ENCODE peak calls at places on chromosomes 11 and 22, in seven cellular contexts. L, A, D, K, Y, Q and T are unnamed samples.

GRCh38 chr11:11577246-11577855 is 44.5 kb downstream of the GALNT18 start:
- DNase-seq in L (no peak), A (peak), D (no peak), K (no peak), Y (no peak), Q (no peak), T (no peak)

GRCh38 chr11:14750911-14751310 is 107.3 kb downstream of the PDE3B start:
- DNase-seq in L (no peak), A (no peak), D (no peak), K (no peak), Y (no peak), Q (no peak), T (no peak)

GRCh38 chr11:120785576-120785975 is 238.3 kb upstream of the TBCEL start:
- DNase-seq in L (no peak), A (no peak), D (no peak), K (no peak), Y (no peak), Q (no peak), T (no peak)

GRCh38 chr11:13767461-13767860 is 99.0 kb downstream of the FAR1 start:
- DNase-seq in L (no peak), A (no peak), D (no peak), K (no peak), Y (no peak), Q (no peak), T (no peak)

GRCh38 chr22:22824340-22825212 is 63.0 kb upstream of the IGLL5 start:
- DNase-seq in L (no peak), A (no peak), D (no peak), K (no peak), Y (no peak), Q (no peak), T (no peak)

GRCh38 chr11:64810891-64811272 is 531 bp upstream of the MEN1 start:
- DNase-seq in L (peak), A (peak), D (no peak), K (no peak), Y (no peak), Q (peak), T (peak)

GRCh38 chr11:235180-235997 is 753 bp downstream of the SIRT3 start:
- DNase-seq in L (peak), A (no peak), D (no peak), K (no peak), Y (no peak), Q (no peak), T (no peak)

GRCh38 chr22:29073618-29074275 is 912 bp downstream of the KREMEN1 start:
- DNase-seq in L (peak), A (no peak), D (peak), K (no peak), Y (no peak), Q (no peak), T (peak)

GRCh38 chr11:120471131-120471530 is 40.4 kb upstream of the GRIK4 start:
- DNase-seq in L (no peak), A (no peak), D (no peak), K (no peak), Y (no peak), Q (peak), T (no peak)

GRCh38 chr22:49934144-49934890 is 15.9 kb downstream of the CRELD2 start:
- DNase-seq in L (no peak), A (peak), D (peak), K (peak), Y (no peak), Q (no peak), T (peak)

GRCh38 chr11:63920870-63921417 is 4.0 kb upstream of the RCOR2 start:
- DNase-seq in L (no peak), A (no peak), D (no peak), K (no peak), Y (no peak), Q (no peak), T (no peak)

GRCh38 chr11:102291831-102292230 is 25.5 kb upstream of the BIRC3 start:
- DNase-seq in L (no peak), A (no peak), D (no peak), K (no peak), Y (no peak), Q (no peak), T (no peak)

GRCh38 chr11:304915-305833 is 2.4 kb upstream of the IFITM2 start:
- DNase-seq in L (no peak), A (peak), D (peak), K (no peak), Y (peak), Q (no peak), T (peak)

GRCh38 chr11:10584071-10584501 is 15.6 kb upstream of the LYVE1 start:
- DNase-seq in L (no peak), A (no peak), D (peak), K (no peak), Y (no peak), Q (no peak), T (no peak)

GRCh38 chr11:113370634-113371033 is 16.9 kb upstream of the ANKK1 start:
- DNase-seq in L (no peak), A (no peak), D (no peak), K (no peak), Y (no peak), Q (no peak), T (no peak)

GRCh38 chr11:65911682-65912568 is 6.9 kb downstream of the C11orf68 start:
- DNase-seq in L (no peak), A (no peak), D (peak), K (no peak), Y (peak), Q (peak), T (no peak)

GRCh38 chr11:2212411-2213251 is 41.0 kb upstream of the TH start:
- DNase-seq in L (no peak), A (no peak), D (peak), K (no peak), Y (peak), Q (no peak), T (peak)

GRCh38 chr11:124835918-124836317 is 29.3 kb upstream of the ROBO3 start:
- DNase-seq in L (no peak), A (no peak), D (no peak), K (no peak), Y (no peak), Q (no peak), T (no peak)

GRCh38 chr22:46934746-46935491 is 172.5 kb downstream of the TBC1D22A start:
- DNase-seq in L (peak), A (peak), D (no peak), K (peak), Y (no peak), Q (peak), T (no peak)

GRCh38 chr11:59283825-59284772 is 71.4 kb upstream of the MPEG1 start:
- DNase-seq in L (peak), A (no peak), D (peak), K (no peak), Y (no peak), Q (peak), T (peak)

GRCh38 chr11:43936081-43936480 is 6.4 kb upstream of the C11orf96 start:
- DNase-seq in L (no peak), A (no peak), D (no peak), K (no peak), Y (no peak), Q (no peak), T (no peak)

GRCh38 chr11:95764267-95764898 is 25.2 kb downstream of the FAM76B start:
- DNase-seq in L (peak), A (no peak), D (no peak), K (no peak), Y (no peak), Q (peak), T (no peak)

GRCh38 chr11:61536676-61537270 is 28.2 kb downstream of the LRRC10B start:
- DNase-seq in L (no peak), A (no peak), D (no peak), K (no peak), Y (no peak), Q (no peak), T (no peak)

GRCh38 chr11:13551834-13552233 is 56.0 kb upstream of the PTH start:
- DNase-seq in L (no peak), A (no peak), D (no peak), K (no peak), Y (no peak), Q (no peak), T (no peak)

GRCh38 chr22:22712092-22712658 is 67.8 kb downstream of the GGTLC2 start:
- DNase-seq in L (no peak), A (no peak), D (no peak), K (no peak), Y (no peak), Q (no peak), T (no peak)

GRCh38 chr11:12180257-12181205 is 70.1 kb downstream of the MICAL2 start:
- DNase-seq in L (no peak), A (no peak), D (no peak), K (no peak), Y (no peak), Q (no peak), T (no peak)

GRCh38 chr11:3146612-3147256 is 18.4 kb downstream of the OSBPL5 start:
- DNase-seq in L (no peak), A (peak), D (no peak), K (no peak), Y (no peak), Q (no peak), T (no peak)

GRCh38 chr11:76208829-76209670 is 2.7 kb upstream of the WNT11 start:
- DNase-seq in L (peak), A (peak), D (peak), K (peak), Y (peak), Q (no peak), T (peak)

GRCh38 chr11:75516886-75517285 is 8.9 kb downstream of the GDPD5 start:
- DNase-seq in L (no peak), A (no peak), D (no peak), K (no peak), Y (no peak), Q (no peak), T (no peak)

GRCh38 chr11:109668973-109669634 is 247.1 kb downstream of the C11orf87 start:
- DNase-seq in L (no peak), A (no peak), D (no peak), K (no peak), Y (no peak), Q (no peak), T (no peak)

GRCh38 chr22:42396621-42397331 is 35.4 kb downstream of the NFAM1 start:
- DNase-seq in L (no peak), A (no peak), D (no peak), K (peak), Y (no peak), Q (no peak), T (no peak)

GRCh38 chr11:76424379-76424778 is 20.4 kb upstream of the EMSY start:
- DNase-seq in L (no peak), A (no peak), D (no peak), K (no peak), Y (no peak), Q (no peak), T (no peak)

GRCh38 chr11:10763766-10764165 is 12.7 kb downstream of the CTR9 start:
- DNase-seq in L (no peak), A (no peak), D (no peak), K (no peak), Y (no peak), Q (no peak), T (no peak)

GRCh38 chr11:808427-809286 is 1.1 kb upstream of the RPLP2 start:
- DNase-seq in L (no peak), A (peak), D (no peak), K (peak), Y (peak), Q (no peak), T (no peak)

GRCh38 chr11:8766993-8767374 is 84.4 kb downstream of the RPL27A start:
- DNase-seq in L (no peak), A (no peak), D (no peak), K (no peak), Y (no peak), Q (no peak), T (no peak)

GRCh38 chr11:67287355-67288197 is 1.5 kb upstream of the ANKRD13D start:
- DNase-seq in L (peak), A (no peak), D (no peak), K (no peak), Y (peak), Q (no peak), T (no peak)

GRCh38 chr11:45468265-45468856 is 182.2 kb upstream of the SYT13 start:
- DNase-seq in L (no peak), A (no peak), D (no peak), K (no peak), Y (no peak), Q (no peak), T (no peak)

GRCh38 chr11:126956664-126957063 is 43.9 kb downstream of the KIRREL3 start:
- DNase-seq in L (no peak), A (no peak), D (no peak), K (no peak), Y (no peak), Q (no peak), T (no peak)

GRCh38 chr22:19739911-19740449 is 16.6 kb downstream of the GP1BB start:
- DNase-seq in L (no peak), A (no peak), D (no peak), K (no peak), Y (no peak), Q (no peak), T (no peak)